ENCODE peak calls at places on chromosome 13, in six cellular contexts. U is lower leg skin, I is thyroid gland, K is A549, G is breast epithelium, Q is adrenal gland. T is an unnamed sample.
A peak's percentile ranks its signal among the peaks of the same experiment; 100 is the strongest.

GRCh38 chr13:99973786-99974185 is 2.2 kb upstream of the ZIC5 start:
- DNase-seq in Q (no peak), K (no peak), G (no peak), I (no peak), U (no peak), T (no peak)

GRCh38 chr13:51243227-51243626 is 21.0 kb downstream of the FAM124A start:
- DNase-seq in I (no peak), Q (no peak), G (no peak), K (no peak), U (no peak), T (no peak)

GRCh38 chr13:97191615-97192014 is 30.5 kb upstream of the MBNL2 start:
- DNase-seq in U (no peak), G (no peak), K (no peak), Q (no peak), I (no peak), T (no peak)

GRCh38 chr13:94020833-94021232 is 458.6 kb downstream of the DCT start:
- DNase-seq in G (no peak), K (peak; percentile 1), U (no peak), Q (no peak), I (no peak), T (no peak)

GRCh38 chr13:75938811-75939525 is 302.8 kb downstream of the LMO7 start:
- DNase-seq in K (no peak), Q (no peak), G (no peak), U (no peak), I (no peak), T (no peak)

GRCh38 chr13:24925318-24926231 is 161.6 kb downstream of the RNF17 start:
- DNase-seq in K (no peak), Q (no peak), U (no peak), I (no peak), G (no peak), T (no peak)

GRCh38 chr13:25192489-25192888 is 20.4 kb upstream of the AMER2 start:
- DNase-seq in G (no peak), U (no peak), Q (no peak), I (no peak), K (no peak), T (no peak)

GRCh38 chr13:38635030-38635429 is 51.8 kb upstream of the FREM2 start:
- DNase-seq in Q (no peak), U (no peak), I (no peak), K (no peak), G (no peak), T (no peak)

GRCh38 chr13:86581711-86582110 is 782.5 kb upstream of the SLITRK6 start:
- DNase-seq in K (no peak), Q (no peak), I (no peak), G (no peak), U (no peak), T (no peak)

GRCh38 chr13:59842507-59842906 is 321.2 kb downstream of the DIAPH3 start:
- DNase-seq in U (no peak), G (no peak), Q (no peak), I (no peak), K (no peak), T (no peak)

GRCh38 chr13:25688524-25688923 is 316.8 kb downstream of the ATP8A2 start:
- DNase-seq in G (no peak), U (no peak), I (no peak), Q (no peak), K (no peak), T (no peak)

GRCh38 chr13:29771247-29771646 is 79.2 kb downstream of the UBL3 start:
- DNase-seq in Q (no peak), I (no peak), U (no peak), G (no peak), K (no peak), T (no peak)

GRCh38 chr13:97212540-97213146 is 9.5 kb upstream of the MBNL2 start:
- DNase-seq in U (no peak), Q (no peak), K (peak; percentile 32), I (no peak), G (no peak), T (no peak)

GRCh38 chr13:100542546-100543156 is 45.9 kb downstream of the GGACT start:
- DNase-seq in Q (no peak), I (no peak), K (peak; percentile 11), G (no peak), U (no peak), T (peak; percentile 30)

GRCh38 chr13:25375727-25376358 is 4.1 kb downstream of the ATP8A2 start:
- DNase-seq in U (peak; percentile 21), G (no peak), I (no peak), Q (no peak), K (peak; percentile 13), T (peak; percentile 56)

GRCh38 chr13:19670147-19670546 is 36.7 kb downstream of the MPHOSPH8 start:
- DNase-seq in U (no peak), G (no peak), Q (no peak), I (no peak), K (no peak), T (no peak)

GRCh38 chr13:83879431-83880171 is 2.7 kb downstream of the SLITRK1 start:
- DNase-seq in I (no peak), U (no peak), G (no peak), K (no peak), Q (no peak), T (no peak)

GRCh38 chr13:103542648-103543047 is 476.4 kb upstream of the SLC10A2 start:
- DNase-seq in G (no peak), K (no peak), I (no peak), U (no peak), Q (no peak), T (no peak)

GRCh38 chr13:83125791-83126190 is 756.5 kb downstream of the SLITRK1 start:
- DNase-seq in I (no peak), Q (no peak), G (no peak), K (no peak), U (no peak), T (no peak)

GRCh38 chr13:114087430-114087829 is 45.0 kb downstream of the RASA3 start:
- DNase-seq in G (peak; percentile 36), I (no peak), U (no peak), K (no peak), Q (peak; percentile 6), T (no peak)

GRCh38 chr13:55615080-55615479 is 1525.6 kb upstream of the PRR20A start:
- DNase-seq in G (no peak), I (no peak), U (no peak), Q (no peak), K (no peak), T (no peak)

GRCh38 chr13:93116809-93117208 is 109.8 kb upstream of the GPC6 start:
- DNase-seq in I (no peak), K (no peak), U (no peak), G (no peak), Q (no peak), T (no peak)

GRCh38 chr13:97223711-97224461 is 1.8 kb downstream of the MBNL2 start:
- DNase-seq in G (no peak), Q (peak; percentile 69), I (peak; percentile 71), K (peak; percentile 25), U (peak; percentile 79), T (peak; percentile 80)

GRCh38 chr13:28001837-28002473 is 13.5 kb upstream of the URAD start:
- DNase-seq in U (no peak), Q (no peak), K (no peak), I (no peak), G (no peak), T (no peak)

GRCh38 chr13:28002886-28003698 is 14.6 kb upstream of the URAD start:
- DNase-seq in Q (no peak), U (no peak), I (no peak), K (no peak), G (no peak), T (no peak)

GRCh38 chr13:27997904-27998522 is 9.5 kb upstream of the URAD start:
- DNase-seq in U (no peak), I (peak; percentile 31), K (peak; percentile 12), G (no peak), Q (peak; percentile 24), T (no peak)

GRCh38 chr13:28000567-28000966 is 12.1 kb upstream of the URAD start:
- DNase-seq in I (no peak), G (no peak), U (no peak), Q (no peak), K (no peak), T (no peak)

GRCh38 chr13:28001049-28001448 is 12.6 kb upstream of the URAD start:
- DNase-seq in I (no peak), U (no peak), Q (no peak), G (no peak), K (no peak), T (no peak)
- TF ChIP-seq POLR2A in I (no peak), U (no peak), Q (no peak), G (no peak), K (no peak), T (no peak)

DNA sequence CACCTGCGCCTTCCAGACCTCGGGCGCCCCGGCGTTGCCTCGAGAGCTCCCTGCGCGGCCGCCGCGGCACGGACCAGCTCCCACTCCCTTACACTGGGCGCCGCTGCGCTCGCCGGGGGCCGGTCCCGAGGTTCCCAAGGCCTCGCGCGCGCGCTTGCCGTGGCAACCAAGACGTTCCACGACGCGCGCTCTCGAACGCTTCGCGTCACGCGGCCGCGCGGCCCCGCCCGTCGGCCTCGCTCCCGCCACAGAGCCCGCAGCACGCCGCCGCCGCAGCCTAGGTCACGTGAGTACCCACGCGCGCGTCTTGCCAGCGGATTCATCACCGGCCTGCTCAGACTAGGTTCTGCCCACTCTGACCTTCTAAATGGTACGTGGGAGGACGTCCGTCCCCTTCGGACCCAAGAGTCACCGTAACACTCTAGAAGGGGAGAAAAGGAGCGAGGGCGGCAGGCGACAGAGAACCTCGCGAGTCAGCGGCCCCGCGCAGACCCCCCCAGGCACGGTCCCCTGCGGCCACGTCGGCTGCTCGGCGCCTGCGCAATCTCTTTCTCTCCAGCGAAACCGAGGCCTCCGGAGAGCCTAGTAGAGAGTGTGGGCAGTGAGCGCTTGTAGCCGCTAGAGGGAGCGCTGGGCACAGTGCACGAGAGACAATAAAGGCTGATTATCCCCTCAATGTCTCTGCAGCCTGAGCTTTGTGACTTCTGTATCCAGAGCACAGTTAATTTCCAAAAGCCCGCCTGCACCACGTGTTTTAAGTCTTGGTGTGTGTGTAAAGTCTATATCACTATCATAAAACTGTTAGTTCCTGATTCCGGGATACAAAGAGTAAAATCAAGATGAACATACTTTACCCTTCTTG is at the start of gene SPART:
- DNase-seq in Q (peak; percentile 94), K (peak; percentile 66), G (peak; percentile 86), U (peak; percentile 93), I (peak; percentile 93), T (peak; percentile 82)
- TF ChIP-seq CTCF in Q (peak; percentile 96), K (peak; percentile 70), G (peak; percentile 97), U (peak; percentile 91), I (peak; percentile 96), T (peak; percentile 68)

GRCh38 chr13:46103037-46103436 is 1.8 kb downstream of the CPB2 start:
- DNase-seq in U (no peak), G (no peak), K (no peak), Q (no peak), I (no peak), T (no peak)
- H3K4me3 ChIP-seq in U (no peak overlapping the region), G (no peak overlapping the region), K (no peak overlapping the region), Q (no peak overlapping the region), I (no peak overlapping the region), T (no peak overlapping the region)

DNA sequence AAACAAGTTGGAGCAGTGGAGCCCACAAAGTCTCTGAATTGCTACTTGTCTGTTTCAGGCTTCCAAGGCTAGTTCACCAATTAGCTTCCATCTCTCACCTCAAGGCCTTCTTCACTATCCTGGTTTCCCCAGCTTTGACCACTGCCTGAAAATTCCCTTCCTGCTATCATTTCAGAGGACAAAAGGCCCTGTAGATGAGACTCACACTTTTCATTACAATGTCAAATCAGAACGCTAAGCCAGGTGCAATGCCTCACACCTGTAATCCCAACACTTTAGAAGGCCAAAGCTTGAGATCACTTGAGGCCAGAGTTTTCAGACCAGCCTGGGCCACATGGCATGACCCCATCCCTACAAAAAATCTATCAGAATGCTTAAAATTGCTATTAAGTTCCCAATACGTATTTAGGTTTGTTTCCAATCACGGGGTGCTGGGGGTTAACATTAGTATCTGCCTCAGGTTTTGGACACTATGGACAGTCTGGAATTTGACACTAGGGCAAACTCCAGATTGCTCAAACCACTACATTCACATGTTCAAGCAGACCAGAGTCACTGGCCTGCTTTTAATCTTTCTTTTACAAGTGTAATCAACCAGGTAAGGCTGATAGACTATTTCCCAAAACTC is 5.5 kb downstream of the TPT1 start:
- DNase-seq in U (no peak), G (no peak), I (no peak), Q (no peak), K (no peak), T (no peak)
- TF ChIP-seq POLR2A in U (no peak), G (no peak), I (no peak), Q (peak; percentile 11), K (no peak), T (no peak)

T was measured in Peyer's patch.